ENCODE peak calls at places on chromosomes 1 and 21, in five cellular contexts. E, T, Z, F and A are unnamed samples.

GRCh38 chr1:246583448-246584185 is 17.4 kb downstream of the CNST start:
- DNase-seq in F (peak), Z (no peak), E (peak), T (no peak), A (no peak)

GRCh38 chr1:207658408-207658807 is 13.5 kb downstream of the CR1L start:
- DNase-seq in Z (no peak), E (no peak), T (no peak), F (no peak), A (no peak)

GRCh38 chr1:159889821-159890252 is 10.1 kb downstream of the CFAP45 start:
- DNase-seq in E (no peak), F (peak), T (no peak), Z (no peak), A (no peak)

GRCh38 chr1:226475112-226475511 is 67.2 kb upstream of the PARP1 start:
- DNase-seq in F (no peak), Z (no peak), E (no peak), T (no peak), A (no peak)

GRCh38 chr1:231601775-231602674 is 24.6 kb upstream of the DISC1 start:
- DNase-seq in T (no peak), Z (no peak), E (no peak), F (no peak), A (no peak)

GRCh38 chr1:21706151-21706835 is 37.1 kb upstream of the RAP1GAP start:
- DNase-seq in E (no peak), F (peak), T (no peak), Z (no peak), A (no peak)

GRCh38 chr21:45655071-45655470 is 11.5 kb downstream of the PCBP3 start:
- DNase-seq in T (no peak), F (no peak), E (no peak), Z (no peak), A (no peak)

GRCh38 chr1:76176020-76176419 is 101.5 kb downstream of the ST6GALNAC3 start:
- DNase-seq in E (no peak), F (no peak), Z (no peak), T (no peak), A (no peak)

GRCh38 chr1:86551305-86551704 is 4.4 kb downstream of the CLCA4 start:
- DNase-seq in F (no peak), E (no peak), T (no peak), Z (no peak), A (no peak)

GRCh38 chr21:42209801-42210479 is 9.0 kb upstream of the ABCG1 start:
- DNase-seq in T (no peak), Z (peak), E (peak), F (peak), A (no peak)

GRCh38 chr1:43861337-43861736 is 72.3 kb upstream of the ARTN start:
- DNase-seq in Z (no peak), E (no peak), F (no peak), T (no peak), A (no peak)

GRCh38 chr1:174990382-174990999 is 9.3 kb upstream of the CACYBP start:
- DNase-seq in E (no peak), Z (no peak), F (no peak), T (no peak), A (no peak)
- TF ChIP-seq POLR2AphosphoS5 in E (peak), Z (no peak), F (no peak), T (no peak), A (no peak)

GRCh38 chr1:34460193-34460592 is 283.5 kb downstream of the C1orf94 start:
- DNase-seq in E (peak), T (no peak), Z (no peak), F (peak), A (no peak)
- TF ChIP-seq CTCF in E (no peak), T (peak), Z (no peak), F (no peak), A (peak)

DNA sequence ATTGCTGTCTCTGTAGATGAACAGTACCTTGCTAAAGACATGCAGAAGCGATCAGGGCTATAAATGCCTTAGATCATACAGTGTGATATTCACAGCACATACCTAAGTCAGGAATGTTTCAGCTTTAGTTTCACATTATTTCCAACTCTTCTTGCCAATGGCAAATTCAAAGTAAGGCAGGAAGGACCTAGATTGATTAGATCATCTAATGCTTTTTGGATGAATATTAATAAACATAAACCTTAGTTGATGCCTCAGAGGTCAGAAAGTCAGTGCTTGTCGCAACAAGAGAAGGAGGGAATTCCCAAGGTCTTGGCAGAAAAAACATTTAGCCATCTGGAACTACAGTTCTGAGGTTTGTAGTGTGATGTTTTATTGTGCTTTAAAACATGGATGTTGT is 122.3 kb downstream of the TNFSF18 start:
- DNase-seq in Z (no peak), E (no peak), T (no peak), F (no peak), A (no peak)
- TF ChIP-seq POLR2AphosphoS5 in Z (no peak), E (no peak), T (no peak), F (no peak), A (no peak)

GRCh38 chr21:33268392-33268735 is 2.2 kb downstream of the IL10RB start:
- DNase-seq in E (peak), Z (no peak), T (no peak), F (no peak), A (no peak)

GRCh38 chr21:33270986-33271385 is 4.8 kb downstream of the IL10RB start:
- DNase-seq in F (no peak), E (no peak), T (no peak), Z (no peak), A (no peak)

GRCh38 chr21:33266784-33267135 is 593 bp downstream of the IL10RB start:
- DNase-seq in Z (no peak), F (no peak), E (peak), T (peak), A (no peak)

GRCh38 chr21:33267250-33267649 is 1.1 kb downstream of the IL10RB start:
- DNase-seq in T (no peak), E (no peak), F (no peak), Z (no peak), A (no peak)

GRCh38 chr21:33268736-33269441 is 2.7 kb downstream of the IL10RB start:
- DNase-seq in T (no peak), F (peak), Z (no peak), E (peak), A (no peak)
- TF ChIP-seq CTCF in T (peak), F (no peak), Z (no peak), E (no peak), A (no peak)

GRCh38 chr1:57447551-57447950 is 23.7 kb upstream of the DAB1 start:
- DNase-seq in F (no peak), T (no peak), Z (no peak), E (no peak), A (no peak)

GRCh38 chr1:57450981-57451380 is 27.1 kb upstream of the DAB1 start:
- DNase-seq in E (no peak), T (no peak), Z (no peak), F (no peak), A (no peak)
- TF ChIP-seq POLR2AphosphoS5 in E (no peak), T (no peak), Z (no peak), F (no peak), A (no peak)

GRCh38 chr1:240093120-240093961 is 1.7 kb downstream of the FMN2 start:
- DNase-seq in E (no peak), Z (no peak), F (no peak), T (no peak), A (no peak)
- TF ChIP-seq CTCF in E (no peak), Z (no peak), F (no peak), T (no peak), A (no peak)